ENCODE peak calls at places on chromosomes 13 and 19, in four cellular contexts. K is left kidney; Z is effector CD4-positive, alpha-beta T cell; R is AG04449. V is an unnamed sample.
A peak's percentile ranks its signal among the peaks of the same experiment; 100 is the strongest.

GRCh38 chr13:108855737-108856387 is 226.5 kb downstream of the MYO16 start:
- DNase-seq in K (no peak), Z (no peak), R (no peak), V (no peak)

GRCh38 chr19:23393121-23393520 is 2.1 kb downstream of the ZNF91 start:
- DNase-seq in K (no peak), Z (no peak), R (no peak), V (no peak)

GRCh38 chr13:31160857-31161582 is 684 bp downstream of the HSPH1 start:
- DNase-seq in K (peak; percentile 89), Z (peak; percentile 42), R (no peak), V (peak; percentile 86)

GRCh38 chr19:45824041-45824471 is 8.9 kb upstream of the RSPH6A start:
- DNase-seq in K (no peak), Z (no peak), R (no peak), V (no peak)

GRCh38 chr19:45613926-45614725 is 12.1 kb upstream of the GPR4 start:
- DNase-seq in K (no peak), Z (no peak), R (peak; percentile 74), V (no peak)

GRCh38 chr19:8168537-8168936 is 19.1 kb upstream of the FBN3 start:
- DNase-seq in K (no peak), Z (no peak), R (no peak), V (no peak)

GRCh38 chr19:48798937-48799336 is 11.9 kb downstream of the BCAT2 start:
- DNase-seq in K (peak; percentile 36), Z (no peak), R (no peak), V (no peak)

GRCh38 chr19:58279042-58279924 is 528 bp downstream of the ZNF8 start:
- DNase-seq in K (peak; percentile 89), Z (peak; percentile 18), R (no peak), V (peak; percentile 82)

V was measured in Karpas-422.